ENCODE peak calls at places on chromosome 5, in four cellular contexts. Q is effector memory CD4-positive, alpha-beta T cell; I is anterior cingulate cortex; T is fibroblast of the aortic adventitia. V is an unnamed sample.

GRCh38 chr5:180592176-180592575 is 877 bp upstream of the SCGB3A1 start:
- DNase-seq in Q (no peak), I (no peak), T (no peak), V (no peak)

GRCh38 chr5:140362875-140363630 is 3.1 kb downstream of the SLC4A9 start:
- DNase-seq in Q (peak; percentile 62), I (no peak), T (peak; percentile 56), V (peak; percentile 82)

GRCh38 chr5:35857004-35857345 is 284 bp downstream of the IL7R start:
- DNase-seq in Q (no peak), I (no peak), T (peak; percentile 6), V (no peak)

GRCh38 chr5:65390208-65390607 is 91.5 kb downstream of the ADAMTS6 start:
- DNase-seq in Q (no peak), I (no peak), T (no peak), V (no peak)

GRCh38 chr5:138696501-138696900 is 56.7 kb upstream of the CTNNA1 start:
- DNase-seq in Q (no peak), I (no peak), T (peak; percentile 69), V (no peak)

GRCh38 chr5:177605667-177606066 is 5.7 kb downstream of the B4GALT7 start:
- DNase-seq in Q (no peak), I (no peak), T (no peak), V (no peak)

GRCh38 chr5:147658293-147658932 is 124.1 kb downstream of the JAKMIP2 start:
- DNase-seq in Q (no peak), I (no peak), T (no peak), V (no peak)

GRCh38 chr5:65329266-65329665 is 152.5 kb downstream of the ADAMTS6 start:
- DNase-seq in Q (no peak), I (no peak), T (peak; percentile 66), V (no peak)

GRCh38 chr5:172708183-172708505 is 62.9 kb downstream of the DUSP1 start:
- DNase-seq in Q (no peak), I (no peak), T (no peak), V (no peak)

GRCh38 chr5:171475551-171476035 is 56.1 kb downstream of the FGF18 start:
- DNase-seq in Q (no peak), I (no peak), T (no peak), V (no peak)

GRCh38 chr5:74360535-74361210 is 279.9 kb downstream of the ENC1 start:
- DNase-seq in Q (no peak), I (no peak), T (peak; percentile 65), V (no peak)

GRCh38 chr5:147432323-147432722 is 77.5 kb downstream of the DPYSL3 start:
- DNase-seq in Q (no peak), I (no peak), T (no peak), V (no peak)

GRCh38 chr5:141876628-141877477 is 1.4 kb downstream of the PCDH1 start:
- DNase-seq in Q (no peak), I (no peak), T (no peak), V (peak; percentile 42)

GRCh38 chr5:38640012-38640395 is 83.6 kb upstream of the LIFR start:
- DNase-seq in Q (no peak), I (no peak), T (peak; percentile 31), V (no peak)

GRCh38 chr5:89583534-89583933 is 700.5 kb upstream of the MEF2C start:
- DNase-seq in Q (no peak), I (no peak), T (no peak), V (no peak)

GRCh38 chr5:62093981-62094380 is 212.0 kb upstream of the KIF2A start:
- DNase-seq in Q (no peak), I (peak; percentile 61), T (peak; percentile 49), V (peak; percentile 18)

GRCh38 chr5:128426090-128426534 is 111.9 kb downstream of the FBN2 start:
- DNase-seq in Q (no peak), I (no peak), T (no peak), V (no peak)

GRCh38 chr5:171596391-171596878 is 177.0 kb downstream of the FGF18 start:
- DNase-seq in Q (no peak), I (no peak), T (peak; percentile 97), V (peak; percentile 20)

GRCh38 chr5:64811050-64811640 is 42.4 kb downstream of the CWC27 start:
- DNase-seq in Q (no peak), I (no peak), T (peak; percentile 86), V (peak; percentile 11)

GRCh38 chr5:140196406-140196805 is 21.4 kb downstream of the CYSTM1 start:
- DNase-seq in Q (no peak), I (no peak), T (peak; percentile 38), V (no peak)

GRCh38 chr5:10140195-10140973 is 109.3 kb downstream of the ATPSCKMT start:
- DNase-seq in Q (no peak), I (no peak), T (peak; percentile 6), V (no peak)

GRCh38 chr5:170633235-170634041 is 129.6 kb downstream of the KCNIP1 start:
- DNase-seq in Q (no peak), I (peak; percentile 52), T (peak; percentile 91), V (peak; percentile 68)

GRCh38 chr5:172276214-172276613 is 7.3 kb downstream of the UBTD2 start:
- DNase-seq in Q (no peak), I (no peak), T (no peak), V (no peak)

GRCh38 chr5:169542811-169543210 is 40.8 kb upstream of the SPDL1 start:
- DNase-seq in Q (no peak), I (no peak), T (no peak), V (no peak)

GRCh38 chr5:87154191-87154590 is 113.5 kb upstream of the RASA1 start:
- DNase-seq in Q (no peak), I (no peak), T (no peak), V (no peak)

GRCh38 chr5:177361418-177362101 is 3.8 kb downstream of the RGS14 start:
- DNase-seq in Q (no peak), I (no peak), T (no peak), V (no peak)

GRCh38 chr5:100731768-100732167 is 171.3 kb downstream of the ST8SIA4 start:
- DNase-seq in Q (no peak), I (no peak), T (no peak), V (no peak)

GRCh38 chr5:6907320-6907918 is 194.2 kb downstream of the TENT4A start:
- DNase-seq in Q (no peak), I (no peak), T (no peak), V (no peak)

GRCh38 chr5:167816864-167817263 is 474.6 kb upstream of the WWC1 start:
- DNase-seq in Q (no peak), I (no peak), T (no peak), V (no peak)

V was measured in mucosa of gallbladder.